ENCODE peak calls at places on chromosomes 7 and 10, in ten cellular contexts. I, Z, K, N, S, E, H, W, V and Q are unnamed samples.

GRCh38 chr7:47266131-47266706 is 315.7 kb downstream of the TNS3 start:
- DNase-seq in I (peak), Z (peak), K (peak), N (peak), S (peak), E (peak), H (peak), W (peak), V (peak), Q (peak)

GRCh38 chr7:167087-167855 is 25.1 kb upstream of the FAM20C start:
- DNase-seq in I (no peak), Z (no peak), K (no peak), N (peak), S (no peak), E (no peak), H (no peak), W (no peak), V (no peak), Q (no peak)

GRCh38 chr7:1569016-1569415 is 816 bp downstream of the PSMG3 start:
- DNase-seq in I (no peak), Z (no peak), K (peak), N (no peak), S (peak), E (peak), H (peak), W (no peak), V (peak), Q (no peak)

GRCh38 chr10:78149193-78149592 is 115.5 kb downstream of the RPS24 start:
- DNase-seq in I (no peak), Z (no peak), K (peak), N (no peak), S (no peak), E (peak), H (peak), W (no peak), V (peak), Q (no peak)

GRCh38 chr10:117677239-117677638 is 134.7 kb downstream of the EMX2 start:
- DNase-seq in I (no peak), Z (no peak), K (no peak), N (no peak), S (no peak), E (no peak), H (no peak), W (no peak), V (no peak), Q (no peak)

GRCh38 chr7:36787933-36788378 is 63.7 kb upstream of the AOAH start:
- DNase-seq in I (no peak), Z (no peak), K (no peak), N (no peak), S (no peak), E (no peak), H (no peak), W (no peak), V (no peak), Q (no peak)

GRCh38 chr7:80640841-80641240 is 2.4 kb downstream of the CD36 start:
- DNase-seq in I (no peak), Z (no peak), K (peak), N (no peak), S (no peak), E (peak), H (peak), W (no peak), V (peak), Q (no peak)

GRCh38 chr10:62077330-62078015 is 176.0 kb downstream of the ARID5B start:
- DNase-seq in I (no peak), Z (no peak), K (no peak), N (no peak), S (no peak), E (no peak), H (no peak), W (no peak), V (no peak), Q (no peak)

GRCh38 chr7:144388950-144389349 is 14.5 kb downstream of the NOBOX start:
- DNase-seq in I (no peak), Z (no peak), K (no peak), N (peak), S (no peak), E (no peak), H (no peak), W (no peak), V (no peak), Q (no peak)

GRCh38 chr7:144390481-144390880 is 13.0 kb downstream of the NOBOX start:
- DNase-seq in I (no peak), Z (no peak), K (no peak), N (peak), S (no peak), E (no peak), H (no peak), W (no peak), V (no peak), Q (no peak)

GRCh38 chr7:144391014-144391413 is 12.5 kb downstream of the NOBOX start:
- DNase-seq in I (no peak), Z (no peak), K (no peak), N (peak), S (no peak), E (no peak), H (no peak), W (no peak), V (no peak), Q (no peak)

GRCh38 chr7:144386741-144387140 is 16.8 kb downstream of the NOBOX start:
- DNase-seq in I (no peak), Z (no peak), K (peak), N (no peak), S (no peak), E (no peak), H (peak), W (no peak), V (peak), Q (peak)

GRCh38 chr7:144391823-144392255 is 11.7 kb downstream of the NOBOX start:
- DNase-seq in I (no peak), Z (no peak), K (peak), N (peak), S (peak), E (peak), H (peak), W (no peak), V (peak), Q (peak)
- H3K4me3 ChIP-seq in I (no peak), Z (no peak), K (peak), N (peak), S (peak), E (no peak), H (peak), W (no peak), V (no peak), Q (no peak)

GRCh38 chr10:18437486-18437885 is 213.9 kb downstream of the NSUN6 start:
- DNase-seq in I (no peak), Z (no peak), K (peak), N (no peak), S (no peak), E (no peak), H (peak), W (no peak), V (peak), Q (no peak)

GRCh38 chr10:18438356-18439126 is 212.8 kb downstream of the NSUN6 start:
- DNase-seq in I (peak), Z (no peak), K (no peak), N (no peak), S (no peak), E (no peak), H (no peak), W (no peak), V (no peak), Q (no peak)

GRCh38 chr10:18439601-18440000 is 211.8 kb downstream of the NSUN6 start:
- DNase-seq in I (no peak), Z (no peak), K (no peak), N (no peak), S (no peak), E (no peak), H (no peak), W (no peak), V (no peak), Q (no peak)

DNA sequence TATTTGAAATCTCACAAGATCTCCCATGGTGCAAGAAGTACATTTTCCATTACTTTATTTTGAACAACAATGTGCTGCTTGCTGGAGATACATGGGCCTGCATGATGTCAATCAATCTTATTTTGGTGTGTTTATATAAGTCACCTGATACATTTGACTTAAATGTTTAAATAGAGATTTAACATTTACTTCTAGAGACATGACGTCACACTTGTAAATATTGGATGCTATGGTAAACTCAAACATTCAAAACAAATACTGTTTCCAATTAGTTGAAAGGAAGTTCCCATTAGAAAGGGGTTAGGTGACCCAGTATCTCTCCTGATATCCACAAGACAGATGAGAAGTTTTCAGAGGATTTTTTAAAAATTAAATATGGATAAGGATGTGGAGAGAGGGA is 214.5 kb downstream of the NSUN6 start:
- DNase-seq in I (no peak), Z (no peak), K (no peak), N (no peak), S (no peak), E (no peak), H (no peak), W (no peak), V (no peak), Q (no peak)
- H3K4me3 ChIP-seq in I (no peak), Z (no peak), K (no peak), N (no peak), S (no peak), E (no peak), H (no peak), W (no peak), V (no peak), Q (no peak)

DNA sequence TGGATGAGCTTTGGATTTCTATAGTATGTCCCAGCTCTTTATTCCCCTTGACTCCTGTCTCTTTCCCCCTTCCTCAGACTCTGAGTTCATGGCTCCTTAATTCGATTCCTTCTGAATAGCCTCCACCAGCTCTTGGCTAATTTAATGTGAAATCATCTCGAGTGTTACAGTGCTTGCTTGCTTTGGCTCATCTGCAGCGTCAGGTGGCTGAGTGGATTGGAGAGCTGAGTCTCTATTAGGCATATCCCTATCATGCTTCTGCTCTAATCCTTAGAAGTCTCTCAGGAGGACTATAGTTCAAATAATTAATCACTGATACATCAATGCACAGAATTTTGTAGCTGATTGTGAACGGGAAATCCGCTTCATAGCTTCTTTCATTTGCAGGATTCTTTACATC is 134.6 kb downstream of the LRRC4 start:
- DNase-seq in I (no peak), Z (no peak), K (no peak), N (no peak), S (no peak), E (no peak), H (no peak), W (no peak), V (no peak), Q (no peak)
- H3K4me3 ChIP-seq in I (no peak), Z (no peak), K (no peak), N (no peak), S (no peak), E (no peak), H (no peak), W (no peak), V (no peak), Q (no peak)

GRCh38 chr10:103226011-103226410 is 19.7 kb upstream of the RPEL1 start:
- DNase-seq in I (no peak), Z (no peak), K (peak), N (no peak), S (no peak), E (no peak), H (peak), W (no peak), V (no peak), Q (no peak)

GRCh38 chr10:103227416-103227815 is 18.3 kb upstream of the RPEL1 start:
- DNase-seq in I (no peak), Z (no peak), K (peak), N (no peak), S (no peak), E (no peak), H (peak), W (no peak), V (peak), Q (no peak)

GRCh38 chr10:103235775-103236174 is 9.9 kb upstream of the RPEL1 start:
- DNase-seq in I (no peak), Z (no peak), K (no peak), N (no peak), S (no peak), E (no peak), H (no peak), W (no peak), V (no peak), Q (no peak)

GRCh38 chr10:103232772-103233488 is 12.8 kb upstream of the RPEL1 start:
- DNase-seq in I (no peak), Z (no peak), K (peak), N (no peak), S (no peak), E (peak), H (peak), W (no peak), V (peak), Q (no peak)

GRCh38 chr10:103231047-103231551 is 14.6 kb upstream of the RPEL1 start:
- DNase-seq in I (no peak), Z (no peak), K (peak), N (no peak), S (no peak), E (peak), H (peak), W (no peak), V (peak), Q (peak)
- H3K4me3 ChIP-seq in I (peak), Z (no peak), K (no peak), N (no peak), S (no peak), E (no peak), H (peak), W (no peak), V (no peak), Q (no peak)

DNA sequence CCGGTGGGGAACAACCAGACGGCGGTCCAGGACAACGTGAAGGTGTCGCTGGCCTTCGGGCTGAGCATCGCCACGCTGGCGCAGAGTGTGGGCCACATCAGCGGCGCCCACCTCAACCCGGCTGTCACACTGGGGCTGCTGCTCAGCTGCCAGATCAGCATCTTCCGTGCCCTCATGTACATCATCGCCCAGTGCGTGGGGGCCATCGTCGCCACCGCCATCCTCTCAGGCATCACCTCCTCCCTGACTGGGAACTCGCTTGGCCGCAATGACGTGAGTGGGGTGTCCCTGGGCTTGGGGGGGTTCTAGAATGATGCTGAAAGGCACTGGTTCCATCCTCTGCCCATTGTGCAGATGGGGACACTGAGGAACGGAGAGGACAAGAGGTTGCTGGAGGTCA is 368 bp downstream of the AQP1 start:
- DNase-seq in I (no peak), Z (no peak), K (no peak), N (no peak), S (no peak), E (no peak), H (no peak), W (no peak), V (no peak), Q (no peak)
- H3K4me3 ChIP-seq in I (peak), Z (no peak), K (peak), N (peak), S (no peak), E (no peak), H (no peak), W (peak), V (no peak), Q (no peak)

GRCh38 chr7:98771519-98772241 is 98.1 kb downstream of the TMEM130 start:
- DNase-seq in I (peak), Z (no peak), K (peak), N (no peak), S (no peak), E (peak), H (peak), W (peak), V (peak), Q (peak)
- H3K4me3 ChIP-seq in I (no peak), Z (no peak), K (no peak), N (no peak), S (no peak), E (no peak), H (no peak), W (no peak), V (no peak), Q (no peak)

DNA sequence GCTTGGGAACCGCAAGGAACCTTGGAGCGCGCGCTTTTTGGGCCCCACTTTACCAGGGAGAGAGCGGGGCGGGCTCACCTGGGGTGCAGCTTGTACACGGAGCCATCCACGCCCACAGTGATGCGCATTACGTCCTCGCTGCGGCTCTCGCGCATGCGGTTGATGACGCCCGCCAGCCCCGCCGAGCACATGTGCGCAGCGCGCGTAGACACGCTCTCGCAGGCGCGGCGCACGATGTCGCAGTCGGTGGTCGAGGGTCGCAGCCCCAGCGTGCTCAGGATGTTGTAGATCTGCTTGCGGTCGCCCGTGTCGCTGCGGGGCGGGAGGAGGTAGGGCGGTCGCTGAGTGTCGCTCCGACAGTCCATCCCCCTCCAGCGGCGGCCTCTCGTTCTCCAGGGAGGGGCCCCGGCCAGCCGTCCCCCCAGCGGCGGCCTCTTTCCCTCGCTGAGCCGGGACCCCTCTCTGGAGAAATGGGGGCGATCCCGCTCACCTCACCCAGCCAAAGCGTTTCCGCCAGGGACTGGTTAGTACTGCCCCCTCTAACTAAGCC is 4.4 kb upstream of the MYL7 start:
- DNase-seq in I (no peak), Z (peak), K (no peak), N (peak), S (peak), E (no peak), H (no peak), W (no peak), V (no peak), Q (no peak)
- H3K4me3 ChIP-seq in I (peak), Z (peak), K (peak), N (peak), S (peak), E (peak), H (peak), W (peak), V (peak), Q (peak)

GRCh38 chr10:13529714-13529973 is 830 bp upstream of the BEND7 start:
- DNase-seq in I (no peak), Z (no peak), K (no peak), N (no peak), S (no peak), E (no peak), H (no peak), W (no peak), V (no peak), Q (no peak)

GRCh38 chr10:13526952-13527863 is 1.6 kb downstream of the BEND7 start:
- DNase-seq in I (no peak), Z (no peak), K (peak), N (no peak), S (no peak), E (peak), H (peak), W (no peak), V (peak), Q (no peak)

GRCh38 chr10:13527864-13528137 is 1.0 kb downstream of the BEND7 start:
- DNase-seq in I (no peak), Z (no peak), K (no peak), N (no peak), S (no peak), E (peak), H (peak), W (no peak), V (no peak), Q (no peak)

GRCh38 chr10:13528875-13529713 is at the start of gene BEND7:
- DNase-seq in I (peak), Z (peak), K (no peak), N (no peak), S (peak), E (no peak), H (peak), W (no peak), V (peak), Q (no peak)

DNA sequence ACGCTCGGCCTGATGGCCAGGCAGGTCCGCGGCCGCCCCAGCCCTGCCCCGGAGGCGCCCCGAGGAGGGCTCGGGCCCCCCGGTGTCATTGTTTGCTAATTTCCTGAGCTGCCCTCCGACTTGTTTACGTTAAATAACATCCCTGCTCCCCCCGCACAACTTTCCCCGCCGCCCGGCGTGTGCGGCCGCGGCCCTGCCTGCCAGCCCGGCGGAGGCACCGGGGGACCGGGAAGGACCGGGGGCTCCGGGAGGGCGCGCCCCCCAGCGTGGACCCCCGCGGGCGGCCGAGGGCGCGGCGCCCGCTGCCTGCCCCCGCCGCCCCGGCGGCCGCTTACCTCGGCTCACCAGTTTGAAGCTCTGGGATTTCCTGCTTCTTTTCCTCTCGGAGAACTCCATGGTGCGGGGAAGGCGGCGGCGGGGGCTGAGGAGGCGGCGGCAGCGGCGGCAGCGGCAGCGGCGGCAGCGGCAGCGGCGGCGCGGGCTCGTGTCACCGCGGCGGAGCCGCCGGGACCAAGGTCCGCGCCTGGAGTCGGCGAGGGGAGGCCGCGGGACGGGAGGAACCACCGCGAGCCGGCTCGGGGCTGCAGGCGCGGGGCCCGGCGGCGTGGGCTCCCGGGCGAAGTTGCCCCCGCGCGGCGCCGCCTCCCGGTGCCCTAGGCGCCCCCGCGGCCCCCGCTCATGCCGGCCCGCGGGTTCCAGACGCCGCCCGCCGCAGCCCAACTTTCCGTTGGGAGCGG is 508 bp downstream of the BEND7 start:
- DNase-seq in I (peak), Z (peak), K (no peak), N (peak), S (peak), E (no peak), H (peak), W (no peak), V (no peak), Q (no peak)
- H3K4me3 ChIP-seq in I (peak), Z (peak), K (peak), N (peak), S (peak), E (peak), H (peak), W (peak), V (peak), Q (peak)

GRCh38 chr10:101139421-101139911 is 8.4 kb downstream of the TLX1 start:
- DNase-seq in I (no peak), Z (no peak), K (peak), N (peak), S (peak), E (no peak), H (peak), W (no peak), V (no peak), Q (no peak)
- H3K4me3 ChIP-seq in I (peak), Z (no peak), K (no peak), N (no peak), S (no peak), E (no peak), H (no peak), W (no peak), V (no peak), Q (no peak)

GRCh38 chr10:15169555-15170407 is 1.3 kb upstream of the NMT2 start:
- DNase-seq in I (no peak), Z (no peak), K (no peak), N (peak), S (no peak), E (no peak), H (no peak), W (no peak), V (no peak), Q (no peak)
- H3K4me3 ChIP-seq in I (peak), Z (no peak), K (no peak), N (no peak), S (no peak), E (no peak), H (no peak), W (no peak), V (no peak), Q (no peak)